ENCODE peak calls at places on chromosomes 6 and 20, in four cellular contexts. G is K562, L is keratinocyte, X is IMR-90. Z is an unnamed sample.
A peak's percentile ranks its signal among the peaks of the same experiment; 100 is the strongest.

GRCh38 chr20:37741055-37741454 is 47.2 kb downstream of the CTNNBL1 start:
- DNase-seq in G (no peak), L (no peak), X (peak; percentile 63), Z (no peak)

GRCh38 chr6:46347669-46348068 is 143.6 kb downstream of the RCAN2 start:
- DNase-seq in G (no peak), X (no peak), L (no peak), Z (no peak)

GRCh38 chr20:3727333-3728035 is 5.0 kb upstream of the HSPA12B start:
- DNase-seq in L (no peak), G (no peak), X (peak; percentile 15), Z (no peak)

GRCh38 chr20:24134284-24134683 is 145.7 kb upstream of the GGTLC1 start:
- DNase-seq in X (no peak), G (no peak), L (no peak), Z (no peak)

GRCh38 chr6:122610690-122611455 is 668 bp downstream of the PKIB start:
- DNase-seq in X (no peak), G (no peak), L (no peak), Z (peak; percentile 40)

GRCh38 chr20:3046677-3047462 is 1.0 kb downstream of the MRPS26 start:
- DNase-seq in G (no peak), X (no peak), L (no peak), Z (no peak)

GRCh38 chr6:45422541-45423110 is 44.9 kb upstream of the SUPT3H start:
- DNase-seq in L (no peak), G (peak; percentile 28), X (peak; percentile 55), Z (peak; percentile 14)

GRCh38 chr20:56893206-56893605 is 264.1 kb downstream of the TFAP2C start:
- DNase-seq in X (no peak), L (no peak), G (peak; percentile 15), Z (no peak)

GRCh38 chr6:140541288-140541687 is 1166.8 kb upstream of the CITED2 start:
- DNase-seq in G (no peak), X (no peak), L (no peak), Z (no peak)

GRCh38 chr20:33999025-33999629 is 5.4 kb downstream of the RALY start:
- DNase-seq in G (no peak), X (peak; percentile 73), L (no peak), Z (no peak)

GRCh38 chr20:17871861-17872260 is 96.7 kb downstream of the SNX5 start:
- DNase-seq in G (no peak), X (no peak), L (no peak), Z (no peak)

GRCh38 chr20:60695223-60695622 is 556.8 kb upstream of the CDH4 start:
- DNase-seq in L (peak; percentile 4), G (no peak), X (peak; percentile 86), Z (no peak)

GRCh38 chr6:118970866-118971265 is 35.9 kb upstream of the MCM9 start:
- DNase-seq in L (no peak), X (no peak), G (no peak), Z (no peak)

GRCh38 chr20:1437222-1437904 is 29.3 kb downstream of the NSFL1C start:
- DNase-seq in X (peak; percentile 82), L (peak; percentile 57), G (peak; percentile 55), Z (peak; percentile 80)

DNA sequence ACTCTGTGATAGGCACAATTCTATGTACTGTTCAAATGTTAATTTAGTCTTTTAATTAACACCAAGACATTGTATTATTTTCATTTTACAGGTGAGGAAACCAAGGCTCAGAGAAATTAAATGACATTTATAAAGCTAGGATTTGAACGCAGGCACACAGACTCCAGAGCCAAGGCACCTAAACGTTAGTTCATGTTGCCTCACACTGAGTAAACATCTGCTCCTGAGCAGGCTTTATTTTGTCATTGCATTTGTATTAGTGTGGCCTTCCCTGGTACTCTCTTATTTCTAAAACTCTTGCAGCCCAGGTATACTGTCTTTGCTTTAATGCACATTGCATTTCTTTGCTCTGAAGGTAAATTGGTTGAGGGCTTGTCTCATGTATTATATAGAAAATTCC is 263.1 kb upstream of the FLRT3 start:
- DNase-seq in X (no peak), G (no peak), L (no peak), Z (no peak)
- H3K9me1 ChIP-seq in X (no peaks in the 10 kb centered on the region), G (no peaks in the 10 kb centered on the region), L (no peaks in the 10 kb centered on the region), Z (no peaks in the 10 kb centered on the region)

DNA sequence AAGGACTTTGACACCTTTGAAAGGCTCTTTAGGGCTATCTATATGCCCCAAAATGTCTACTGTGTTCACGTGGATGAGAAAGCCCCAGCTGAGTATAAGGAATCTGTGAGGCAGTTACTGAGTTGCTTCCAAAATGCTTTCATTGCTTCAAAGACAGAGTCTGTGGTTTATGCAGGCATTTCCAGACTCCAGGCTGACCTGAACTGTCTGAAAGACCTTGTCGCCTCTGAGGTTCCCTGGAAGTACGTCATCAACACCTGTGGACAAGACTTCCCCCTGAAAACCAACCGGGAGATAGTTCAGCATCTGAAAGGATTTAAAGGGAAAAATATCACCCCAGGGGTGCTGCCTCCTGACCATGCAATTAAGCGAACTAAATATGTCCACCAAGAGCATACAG is 65.2 kb downstream of the GCNT2 start:
- DNase-seq in L (no peak), X (no peak), G (no peak), Z (no peak)
- H3K4me3 ChIP-seq in L (no peak overlapping the region), X (no peak overlapping the region), G (no peak overlapping the region), Z (no peak overlapping the region)

DNA sequence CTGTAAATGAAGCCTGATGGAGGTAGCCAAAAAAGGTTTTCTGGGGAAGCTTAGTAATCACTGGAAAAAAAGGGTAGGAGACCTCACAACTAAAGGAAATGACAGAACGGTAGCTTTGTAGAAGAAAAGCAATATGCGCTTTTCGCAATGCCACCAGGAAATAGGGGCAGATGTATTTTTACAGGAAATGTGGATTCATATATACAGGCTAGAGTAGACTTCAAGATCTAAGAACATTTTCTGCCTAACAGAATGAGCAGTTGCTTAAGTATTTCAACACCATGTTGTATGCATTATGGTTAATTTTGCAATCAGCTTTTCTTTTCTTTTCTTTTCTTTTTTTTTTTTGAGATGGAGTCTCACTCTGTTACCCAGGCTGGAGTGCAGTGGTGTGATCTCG is 219.6 kb downstream of the CD83 start:
- DNase-seq in L (no peak), X (peak; percentile 16), G (no peak), Z (no peak)
- H3K9me1 ChIP-seq in L (no peaks in the 10 kb centered on the region), X (no peaks in the 10 kb centered on the region), G (no peaks in the 10 kb centered on the region), Z (no peaks in the 10 kb centered on the region)

DNA sequence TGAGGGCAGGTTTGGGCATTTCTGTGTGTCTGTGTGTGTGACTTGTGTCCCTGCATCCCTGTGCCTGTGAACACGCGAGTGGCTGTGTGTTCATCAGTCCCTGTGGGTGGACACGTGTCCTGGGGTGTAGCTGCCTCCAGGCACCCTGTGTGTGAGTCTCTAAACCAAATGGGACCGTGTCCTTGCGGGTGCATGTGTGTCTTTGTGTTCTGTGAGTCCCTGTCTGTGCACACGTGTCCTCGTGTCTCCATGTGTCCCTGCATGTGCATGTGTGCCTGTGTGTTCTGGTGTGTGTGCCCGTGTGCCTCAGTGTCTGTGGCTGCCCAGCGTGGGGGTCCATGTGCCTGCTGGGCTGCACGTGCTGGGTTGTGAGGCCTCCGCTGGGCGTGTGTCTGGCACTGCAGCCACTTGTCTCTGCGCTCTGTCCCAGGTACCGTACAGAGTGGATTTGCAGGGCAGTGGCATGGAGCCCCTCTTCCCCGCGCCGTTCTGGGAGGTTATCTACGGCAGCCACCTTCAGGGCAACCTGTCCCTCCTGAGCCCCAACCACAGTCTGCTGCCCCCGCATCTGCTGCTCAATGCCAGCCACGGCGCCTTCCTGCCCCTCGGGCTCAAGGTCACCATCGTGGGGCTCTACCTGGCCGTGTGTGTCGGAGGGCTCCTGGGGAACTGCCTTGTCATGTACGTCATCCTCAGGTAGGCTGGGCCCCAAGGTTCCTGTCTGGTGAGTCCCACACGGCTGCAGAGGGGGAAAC is 8.2 kb upstream of the LKAAEAR1 start:
- DNase-seq in L (no peak), G (no peak), X (no peak), Z (no peak)
- H3K4me3 ChIP-seq in L (no peak overlapping the region), G (no peak overlapping the region), X (no peak overlapping the region), Z (no peak overlapping the region)

DNA sequence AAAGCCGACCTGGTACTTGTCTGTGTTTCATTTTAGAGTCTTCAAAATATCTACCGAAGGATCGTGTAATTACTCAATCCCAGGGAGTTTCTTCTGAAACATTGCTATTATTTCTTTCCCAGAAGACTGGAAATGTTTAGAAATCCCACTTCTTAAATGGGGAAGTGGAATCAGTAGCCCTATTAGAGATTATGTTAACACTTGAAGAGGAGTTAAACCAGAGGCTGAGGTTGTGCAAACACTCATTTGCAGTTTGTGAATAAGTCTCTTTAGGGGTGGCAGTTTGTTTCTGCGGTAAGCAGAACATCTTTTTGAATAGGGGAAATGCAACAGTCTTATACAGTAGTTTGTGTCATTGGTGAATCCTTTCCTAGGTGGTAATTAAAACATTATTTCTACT is 21.3 kb downstream of the DSP start:
- DNase-seq in X (no peak), L (no peak), G (no peak), Z (no peak)
- H3K9me1 ChIP-seq in X (peaks cover 3% of the 10 kb centered on the region), L (peaks cover 2% of the 10 kb centered on the region), G (no peaks in the 10 kb centered on the region), Z (no peaks in the 10 kb centered on the region)

GRCh38 chr6:84687487-84687886 is 76.9 kb downstream of the TBX18 start:
- DNase-seq in L (no peak), G (no peak), X (no peak), Z (no peak)
- H3K4me3 ChIP-seq in L (no peak overlapping the region), G (no peak overlapping the region), X (no peak overlapping the region), Z (no peak overlapping the region)